ENCODE peak calls at places on chromosomes 4 and X, in nine cellular contexts. W is cardiac muscle cell, Z is transverse colon, R is tibial artery, F is brain microvascular endothelial cell, U is tibial nerve, L is Peyer's patch, X is coronary artery, P is Karpas-422. A is an unnamed sample.

GRCh38 chrX:117134983-117135382 is 672.2 kb upstream of the CT83 start:
- DNase-seq in W (no peak), X (no peak), F (no peak), L (no peak), U (no peak), R (no peak), Z (no peak), P (no peak), A (no peak)

GRCh38 chrX:107766470-107767140 is 9.0 kb downstream of the TSC22D3 start:
- DNase-seq in W (no peak), P (no peak), F (no peak), R (peak), Z (peak), U (no peak), L (no peak), X (no peak), A (no peak)

GRCh38 chr4:8032381-8032780 is 92.7 kb upstream of the AFAP1 start:
- DNase-seq in P (no peak), F (no peak), R (no peak), W (no peak), L (no peak), X (no peak), U (no peak), Z (no peak), A (no peak)

GRCh38 chr4:183098080-183098722 is 856 bp upstream of the WWC2 start:
- DNase-seq in P (no peak), Z (peak), R (peak), U (peak), X (peak), F (peak), W (peak), L (peak), A (no peak)

GRCh38 chrX:44596277-44596676 is 53.6 kb upstream of the FUNDC1 start:
- DNase-seq in P (peak), U (no peak), R (no peak), L (no peak), X (no peak), F (no peak), Z (no peak), W (no peak), A (no peak)

GRCh38 chrX:100979881-100980607 is 10.5 kb downstream of the ARL13A start:
- DNase-seq in Z (no peak), F (no peak), P (no peak), L (no peak), W (no peak), R (no peak), X (no peak), U (no peak), A (no peak)

GRCh38 chrX:68994135-68994882 is 165.5 kb downstream of the EFNB1 start:
- DNase-seq in F (no peak), L (no peak), P (no peak), X (peak), Z (no peak), W (no peak), U (no peak), R (no peak), A (no peak)

GRCh38 chr4:78645853-78646757 is 94.5 kb downstream of the ANXA3 start:
- DNase-seq in U (peak), R (peak), W (no peak), P (no peak), L (no peak), X (peak), Z (peak), F (peak), A (no peak)

GRCh38 chrX:130173190-130173895 is 1.6 kb downstream of the RAB33A start:
- DNase-seq in X (no peak), P (no peak), U (no peak), R (peak), Z (peak), L (no peak), W (no peak), F (peak), A (no peak)

GRCh38 chrX:48957477-48957826 is at the start of gene OTUD5:
- DNase-seq in L (no peak), U (peak), W (no peak), F (no peak), Z (no peak), X (no peak), R (peak), P (peak), A (peak)

GRCh38 chr4:147201016-147201415 is 255.4 kb upstream of the TTC29 start:
- DNase-seq in L (no peak), W (no peak), R (no peak), X (no peak), F (no peak), U (no peak), Z (no peak), P (no peak), A (no peak)

DNA sequence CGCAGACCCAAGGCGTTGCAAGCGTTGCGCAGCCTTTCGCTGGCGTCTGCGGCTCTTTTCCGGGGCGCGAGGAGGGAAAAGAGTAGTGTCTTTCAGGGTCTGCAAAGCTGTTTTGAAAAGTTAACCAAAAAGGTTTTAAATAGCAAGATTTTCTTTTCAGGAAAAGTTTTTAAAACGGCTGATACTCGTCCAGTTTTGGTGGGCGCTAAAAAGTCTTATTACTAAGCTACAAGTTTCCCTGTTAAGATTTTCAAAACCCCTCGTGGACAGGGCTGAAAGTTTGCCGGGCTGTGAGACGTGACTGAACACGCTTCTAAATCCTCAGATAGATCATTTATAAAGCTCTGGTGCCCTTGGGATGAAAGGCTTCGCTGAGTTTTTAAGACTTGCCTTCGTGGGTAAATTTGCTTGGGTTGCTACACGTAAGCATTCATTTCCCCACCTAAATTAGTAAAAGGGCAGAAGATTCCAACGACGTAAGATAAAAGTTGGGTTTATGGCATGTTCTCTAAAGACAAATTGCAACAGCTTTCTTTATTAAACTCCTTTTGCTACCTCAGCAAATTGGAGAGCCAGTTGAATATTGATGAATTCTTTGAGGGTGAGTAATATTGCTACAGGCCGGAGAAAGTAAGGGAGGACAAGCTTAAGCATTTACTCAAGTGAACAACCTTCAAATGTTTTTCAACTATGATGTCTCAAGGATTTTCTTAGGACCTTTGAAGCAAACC is 91.6 kb downstream of the HPRT1 start:
- DNase-seq in P (no peak), W (no peak), Z (no peak), U (no peak), R (no peak), L (no peak), X (no peak), F (no peak), A (no peak)
- H3K4me3 ChIP-seq in P (no peak), W (peak), Z (peak), U (peak), R (peak), L (peak), X (peak), F (peak), A (peak)

GRCh38 chrX:12947545-12948235 is 27.2 kb upstream of the TMSB4X start:
- DNase-seq in X (no peak), Z (no peak), L (no peak), F (no peak), P (no peak), W (no peak), R (no peak), U (no peak), A (no peak)
- H3K27ac ChIP-seq in X (no peak), Z (peak), L (peak), F (peak), P (peak), W (no peak), R (peak), U (peak), A (no peak)

GRCh38 chrX:1112321-1112720 is 100.1 kb downstream of the CRLF2 start:
- DNase-seq in P (no peak), X (no peak), W (no peak), Z (no peak), R (no peak), L (no peak), U (no peak), F (no peak), A (no peak)

GRCh38 chrX:1106478-1107210 is 105.8 kb downstream of the CRLF2 start:
- DNase-seq in F (no peak), L (no peak), R (no peak), X (no peak), U (no peak), P (no peak), Z (no peak), W (no peak), A (no peak)

GRCh38 chrX:1108451-1109445 is 103.7 kb downstream of the CRLF2 start:
- DNase-seq in R (no peak), X (peak), W (peak), L (no peak), Z (no peak), U (no peak), F (no peak), P (no peak), A (no peak)

GRCh38 chrX:1109580-1110119 is 102.8 kb downstream of the CRLF2 start:
- DNase-seq in U (no peak), R (no peak), P (no peak), Z (no peak), X (peak), L (no peak), W (no peak), F (no peak), A (no peak)

GRCh38 chrX:1111543-1112300 is 100.7 kb downstream of the CRLF2 start:
- DNase-seq in X (peak), F (no peak), P (no peak), W (no peak), U (no peak), L (no peak), R (no peak), Z (no peak), A (no peak)
- H3K4me3 ChIP-seq in X (no peak), F (no peak), P (no peak), W (no peak), U (no peak), L (no peak), R (no peak), Z (no peak), A (no peak)

GRCh38 chrX:74420194-74421035 is 878 bp upstream of the SLC16A2 start:
- DNase-seq in F (peak), X (peak), P (no peak), R (peak), Z (peak), L (peak), U (peak), W (peak), A (peak)

GRCh38 chrX:74421181-74422028 is at the start of gene SLC16A2:
- DNase-seq in X (peak), L (peak), R (peak), W (peak), U (peak), Z (peak), F (peak), P (no peak), A (peak)

GRCh38 chrX:74422029-74422352 is 698 bp downstream of the SLC16A2 start:
- DNase-seq in R (no peak), X (no peak), F (no peak), Z (no peak), P (no peak), U (no peak), W (no peak), L (no peak), A (no peak)

GRCh38 chrX:74423289-74423985 is 2.1 kb downstream of the SLC16A2 start:
- DNase-seq in L (no peak), U (no peak), W (peak), Z (no peak), F (no peak), X (no peak), P (no peak), R (no peak), A (no peak)

DNA sequence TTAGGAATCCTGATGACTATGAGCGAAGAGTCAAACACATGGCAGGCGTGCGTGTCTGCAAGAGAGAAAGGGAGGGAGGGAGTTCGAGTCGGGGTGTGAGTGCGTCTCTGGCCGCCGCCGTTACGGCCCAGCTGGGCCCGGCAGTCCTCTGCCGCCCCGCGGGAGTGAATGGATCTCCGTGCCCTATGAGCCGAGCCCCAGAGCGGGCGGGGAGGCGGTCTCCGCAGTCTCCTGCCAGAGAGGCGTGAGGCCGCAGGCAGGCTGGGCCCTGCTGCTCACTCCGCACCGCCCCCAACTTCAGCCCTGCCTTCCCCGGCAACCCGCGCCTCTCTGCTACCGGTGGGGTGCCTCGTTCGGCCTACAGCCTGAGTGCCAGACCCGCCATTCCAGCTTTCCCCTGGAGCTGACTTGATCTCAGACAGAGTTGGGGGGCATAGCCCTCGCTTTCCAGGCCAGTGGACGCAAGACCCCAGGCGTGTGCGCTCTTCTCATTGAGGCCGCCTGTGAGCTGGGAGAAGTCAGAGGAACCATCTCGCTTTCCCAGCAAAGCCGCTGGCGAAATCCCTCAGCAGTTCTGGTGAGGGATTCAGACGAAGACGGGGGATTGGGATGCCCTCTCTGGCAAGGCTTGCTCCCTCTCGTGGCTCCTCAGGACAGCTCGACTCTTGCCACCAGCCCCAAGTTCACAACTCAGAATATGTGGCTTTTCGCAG is 1.4 kb downstream of the SLC16A2 start:
- DNase-seq in Z (peak), L (peak), R (peak), W (peak), F (peak), U (peak), P (no peak), X (peak), A (peak)
- H3K27ac ChIP-seq in Z (peak), L (peak), R (peak), W (peak), F (no peak), U (peak), P (no peak), X (peak), A (peak)

GRCh38 chrX:270848-271367 is 10.3 kb upstream of the PLCXD1 start:
- DNase-seq in R (peak), F (no peak), X (no peak), U (no peak), W (no peak), L (no peak), Z (no peak), P (no peak), A (peak)

GRCh38 chrX:274904-275475 is 6.2 kb upstream of the PLCXD1 start:
- DNase-seq in F (no peak), L (peak), Z (peak), R (peak), X (no peak), U (no peak), W (no peak), P (no peak), A (peak)

GRCh38 chrX:275967-276587 is 5.1 kb upstream of the PLCXD1 start:
- DNase-seq in L (peak), Z (peak), X (no peak), U (peak), R (peak), F (no peak), W (peak), P (peak), A (peak)

GRCh38 chrX:276588-277171 is 4.5 kb upstream of the PLCXD1 start:
- DNase-seq in X (no peak), L (peak), W (no peak), Z (peak), P (no peak), U (no peak), R (peak), F (peak), A (no peak)

DNA sequence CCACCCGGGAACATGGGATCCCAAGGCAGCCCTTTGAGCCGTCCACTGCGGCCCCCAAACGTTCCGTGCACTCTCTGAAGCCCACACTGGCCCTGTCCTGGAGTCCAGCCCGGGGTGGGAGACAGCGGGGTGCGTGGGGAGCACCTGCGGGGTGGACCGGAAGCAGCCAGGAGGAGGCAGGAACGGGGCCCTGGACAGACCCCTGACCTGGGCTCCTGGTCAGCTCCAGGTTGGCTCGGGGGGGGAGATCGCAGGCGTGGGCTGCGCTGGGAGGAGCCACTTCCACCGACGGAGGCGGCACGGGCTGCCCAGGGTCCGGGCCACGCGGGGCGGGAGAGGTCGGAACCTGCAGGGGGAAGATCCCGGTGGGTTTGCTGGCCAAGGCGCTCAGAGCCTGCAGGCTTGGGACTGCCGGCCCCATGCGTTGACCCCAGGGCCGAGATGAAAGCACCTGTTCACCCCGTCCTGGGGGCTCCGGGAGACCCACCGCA is 5.7 kb upstream of the PLCXD1 start:
- DNase-seq in F (no peak), Z (no peak), P (no peak), L (peak), U (no peak), W (no peak), R (peak), X (no peak), A (peak)
- H3K4me3 ChIP-seq in F (no peak), Z (peak), P (no peak), L (peak), U (peak), W (no peak), R (peak), X (peak), A (peak)

A was measured in WERI-Rb-1.